ENCODE peak calls at places on chromosomes 12 and 14, in five cellular contexts. K is RWPE2, O is HCT116, R is foreskin fibroblast, Q is fibroblast of lung. W is an unnamed sample.

GRCh38 chr12:119338593-119339363 is 4.2 kb downstream of the CCDC60 start:
- DNase-seq in K (no peak), O (no peak), R (no peak), Q (no peak), W (no peak)

GRCh38 chr12:126156806-126157574 is 1091.8 kb downstream of the AACS start:
- DNase-seq in K (no peak), O (no peak), R (no peak), Q (no peak), W (no peak)

GRCh38 chr14:55047301-55048053 is 4.0 kb upstream of the MAPK1IP1L start:
- DNase-seq in K (no peak), O (no peak), R (no peak), Q (no peak), W (no peak)

GRCh38 chr12:115481141-115481540 is 796.4 kb downstream of the MED13L start:
- DNase-seq in K (no peak), O (no peak), R (no peak), Q (peak; percentile 7), W (no peak)

GRCh38 chr14:89773151-89773550 is 181.4 kb downstream of the EFCAB11 start:
- DNase-seq in K (no peak), O (no peak), R (no peak), Q (no peak), W (no peak)

GRCh38 chr14:87312138-87312537 is 680.8 kb downstream of the GALC start:
- DNase-seq in K (no peak), O (no peak), R (no peak), Q (no peak), W (no peak)

GRCh38 chr14:43147480-43147879 is 1359.6 kb downstream of the FSCB start:
- DNase-seq in K (no peak), O (no peak), R (no peak), Q (peak; percentile 81), W (no peak)

GRCh38 chr12:47280543-47281330 is 201.0 kb upstream of the AMIGO2 start:
- DNase-seq in K (no peak), O (no peak), R (no peak), Q (no peak), W (no peak)

GRCh38 chr14:98182385-98183055 is 1089.5 kb downstream of the BCL11B start:
- DNase-seq in K (no peak), O (no peak), R (no peak), Q (no peak), W (peak; percentile 4)

GRCh38 chr14:104107611-104108569 is 22.4 kb downstream of the ASPG start:
- DNase-seq in K (peak; percentile 75), O (no peak), R (no peak), Q (no peak), W (no peak)

GRCh38 chr12:16118586-16118985 is 158.9 kb downstream of the SLC15A5 start:
- DNase-seq in K (no peak), O (no peak), R (no peak), Q (no peak), W (peak; percentile 12)

GRCh38 chr12:83954939-83955601 is 957.5 kb downstream of the SLC6A15 start:
- DNase-seq in K (no peak), O (peak; percentile 22), R (no peak), Q (no peak), W (no peak)

GRCh38 chr12:49979061-49979586 is 6.4 kb downstream of the AQP6 start:
- DNase-seq in K (no peak), O (no peak), R (no peak), Q (no peak), W (no peak)

GRCh38 chr14:56491299-56492285 is 88.0 kb upstream of the TMEM260 start:
- DNase-seq in K (no peak), O (peak; percentile 79), R (peak; percentile 18), Q (peak; percentile 53), W (peak; percentile 40)

GRCh38 chr14:28609228-28609828 is 157.3 kb upstream of the FOXG1 start:
- DNase-seq in K (no peak), O (peak; percentile 3), R (peak; percentile 9), Q (peak; percentile 59), W (peak; percentile 60)

GRCh38 chr12:65016881-65017650 is 104.0 kb downstream of the WIF1 start:
- DNase-seq in K (no peak), O (no peak), R (no peak), Q (no peak), W (no peak)

GRCh38 chr12:26125451-26126339 is 858 bp upstream of the BHLHE41 start:
- DNase-seq in K (peak; percentile 66), O (peak; percentile 69), R (peak; percentile 66), Q (peak; percentile 60), W (no peak)

GRCh38 chr12:24822121-24822899 is 126.6 kb downstream of the BCAT1 start:
- DNase-seq in K (no peak), O (no peak), R (peak; percentile 47), Q (peak; percentile 90), W (peak; percentile 84)

GRCh38 chr12:5186715-5187114 is 143.0 kb downstream of the KCNA5 start:
- DNase-seq in K (no peak), O (no peak), R (no peak), Q (no peak), W (no peak)

GRCh38 chr12:5188413-5188930 is 144.8 kb downstream of the KCNA5 start:
- DNase-seq in K (no peak), O (no peak), R (no peak), Q (no peak), W (no peak)

GRCh38 chr12:5185435-5186069 is 141.9 kb downstream of the KCNA5 start:
- DNase-seq in K (no peak), O (no peak), R (no peak), Q (no peak), W (no peak)

GRCh38 chr12:5187136-5187535 is 143.5 kb downstream of the KCNA5 start:
- DNase-seq in K (no peak), O (no peak), R (no peak), Q (no peak), W (no peak)

GRCh38 chr12:5184159-5184558 is 140.5 kb downstream of the KCNA5 start:
- DNase-seq in K (no peak), O (no peak), R (no peak), Q (no peak), W (no peak)
- TF ChIP-seq CTCF in K (no peak), O (no peak), R (no peak), Q (no peak), W (no peak)

GRCh38 chr12:20885116-20885515 is 74.6 kb downstream of the SLCO1B3 start:
- DNase-seq in K (no peak), O (no peak), R (no peak), Q (no peak), W (no peak)
- TF ChIP-seq CTCF in K (no peak), O (no peak), R (no peak), Q (no peak), W (no peak)

DNA sequence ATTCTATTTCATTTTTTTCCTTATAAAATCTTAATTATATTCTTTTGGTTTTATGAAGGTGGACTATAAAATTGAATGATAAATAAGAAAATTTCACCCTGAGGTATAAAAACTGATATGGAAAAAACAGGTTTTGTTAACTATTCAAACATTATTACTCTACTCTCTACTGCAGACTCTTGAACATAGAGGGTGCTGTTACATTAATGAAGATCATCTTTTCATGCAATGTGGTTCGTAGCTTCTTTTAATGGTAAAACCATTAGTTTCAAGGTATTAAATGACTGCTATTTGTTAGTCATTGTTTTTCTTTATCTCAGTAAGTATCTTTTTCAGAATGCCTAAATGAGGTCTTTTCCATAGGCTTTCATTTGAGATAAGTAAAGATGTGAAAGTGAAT is 510.4 kb downstream of the SLC16A7 start:
- DNase-seq in K (no peak), O (no peak), R (no peak), Q (peak; percentile 60), W (peak; percentile 4)
- TF ChIP-seq CTCF in K (peak; percentile 72), O (peak; percentile 19), R (peak; percentile 19), Q (no peak), W (no peak)

GRCh38 chr12:103626498-103626897 is 39.4 kb downstream of the STAB2 start:
- DNase-seq in K (peak; percentile 67), O (no peak), R (peak; percentile 28), Q (peak; percentile 22), W (no peak)
- TF ChIP-seq CTCF in K (peak; percentile 60), O (no peak), R (no peak), Q (peak; percentile 23), W (no peak)

GRCh38 chr14:74014299-74014698 is 4.8 kb downstream of the ENTPD5 start:
- DNase-seq in K (no peak), O (no peak), R (no peak), Q (peak; percentile 21), W (no peak)

GRCh38 chr14:74008843-74009499 is 10.1 kb downstream of the ENTPD5 start:
- DNase-seq in K (no peak), O (no peak), R (no peak), Q (no peak), W (no peak)
- TF ChIP-seq CTCF in K (no peak), O (no peak), R (no peak), Q (no peak), W (no peak)

DNA sequence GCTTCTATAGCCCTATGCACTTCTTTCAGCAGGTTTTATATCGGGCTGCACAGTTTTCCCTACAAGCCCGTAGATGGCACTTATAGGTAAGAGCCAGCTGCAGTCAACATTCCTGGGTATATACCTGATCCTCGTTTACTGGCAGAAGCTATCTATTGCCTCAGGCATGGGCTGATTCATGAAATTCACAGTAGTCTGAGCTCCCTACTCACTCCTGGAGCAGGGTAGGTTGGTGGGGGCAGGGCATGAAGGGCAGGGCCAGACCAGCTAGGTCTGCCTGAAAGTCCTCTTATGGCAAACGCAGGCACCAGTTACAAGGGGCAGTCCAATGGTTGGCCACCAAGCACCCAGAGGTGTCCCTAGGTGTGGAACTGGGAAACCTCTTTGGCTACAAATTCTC is 345.8 kb downstream of the RPS29 start:
- DNase-seq in K (peak; percentile 62), O (no peak), R (no peak), Q (no peak), W (no peak)
- TF ChIP-seq CTCF in K (no peak), O (no peak), R (no peak), Q (no peak), W (no peak)

GRCh38 chr14:79842270-79842669 is 369.0 kb downstream of the DIO2 start:
- DNase-seq in K (no peak), O (no peak), R (peak; percentile 6), Q (peak; percentile 53), W (peak; percentile 28)
- TF ChIP-seq CTCF in K (no peak), O (no peak), R (no peak), Q (no peak), W (no peak)

DNA sequence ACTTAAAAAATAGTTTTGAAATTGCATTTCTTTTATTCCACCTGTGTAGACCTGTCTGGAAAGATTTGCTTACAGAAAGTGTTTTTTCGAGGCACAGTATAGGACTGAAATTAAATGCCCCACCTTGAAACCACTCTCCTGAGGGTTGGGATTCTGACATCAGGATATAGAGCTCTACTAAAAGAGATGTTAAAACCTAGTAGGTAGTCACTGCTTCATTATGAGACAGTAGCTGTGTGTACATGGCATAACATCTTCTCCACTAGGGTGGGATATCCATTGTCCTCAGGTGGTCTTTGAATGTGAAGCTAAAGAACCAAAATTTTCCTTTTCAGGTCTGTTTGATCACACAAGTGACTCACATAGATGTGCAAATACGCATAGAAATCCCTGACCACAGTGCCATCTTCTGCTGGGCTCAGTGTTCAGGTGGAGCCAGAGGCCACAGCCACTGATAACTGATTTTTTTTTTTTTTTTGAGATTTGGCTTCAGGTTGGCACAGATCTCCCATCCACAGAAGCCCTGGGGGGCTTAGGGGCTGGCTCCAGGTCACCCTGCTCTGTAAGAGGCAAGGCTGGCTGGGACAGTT is 125.6 kb downstream of the DAAM1 start:
- DNase-seq in K (no peak), O (no peak), R (no peak), Q (no peak), W (no peak)
- TF ChIP-seq CTCF in K (peak; percentile 29), O (no peak), R (no peak), Q (no peak), W (no peak)